ENCODE peak calls at places on chromosome 1, in five cellular contexts. One of them, this sample, is unnamed.

GRCh38 chr1:201016211-201016651 is 7.3 kb downstream of the KIF21B start:
- DNase-seq in stimulated activated CD8-positive, alpha-beta memory T cell treated with anti-CD3 and anti-CD28 coated beads, Interleukin-7, amount 100 ng/mL, for 1 hour: no peak
- DNase-seq in SHP77: peak
- DNase-seq in ACHN: no peak
- DNase-seq in M059J: peak
- DNase-seq in this sample: no peak

GRCh38 chr1:11272544-11272841 is 505 bp upstream of the UBIAD1 start:
- DNase-seq in stimulated activated CD8-positive, alpha-beta memory T cell treated with anti-CD3 and anti-CD28 coated beads, Interleukin-7, amount 100 ng/mL, for 1 hour: no peak
- DNase-seq in SHP77: no peak
- DNase-seq in ACHN: no peak
- DNase-seq in M059J: no peak
- DNase-seq in this sample: no peak

GRCh38 chr1:238409191-238409846 is 518.6 kb upstream of the ZP4 start:
- DNase-seq in stimulated activated CD8-positive, alpha-beta memory T cell treated with anti-CD3 and anti-CD28 coated beads, Interleukin-7, amount 100 ng/mL, for 1 hour: no peak
- DNase-seq in SHP77: no peak
- DNase-seq in ACHN: peak
- DNase-seq in M059J: peak
- DNase-seq in this sample: no peak

GRCh38 chr1:58819719-58820118 is 35.9 kb upstream of the JUN start:
- DNase-seq in stimulated activated CD8-positive, alpha-beta memory T cell treated with anti-CD3 and anti-CD28 coated beads, Interleukin-7, amount 100 ng/mL, for 1 hour: no peak
- DNase-seq in SHP77: no peak
- DNase-seq in ACHN: no peak
- DNase-seq in M059J: no peak
- DNase-seq in this sample: no peak

GRCh38 chr1:115428676-115429075 is 90.6 kb upstream of the NGF start:
- DNase-seq in stimulated activated CD8-positive, alpha-beta memory T cell treated with anti-CD3 and anti-CD28 coated beads, Interleukin-7, amount 100 ng/mL, for 1 hour: no peak
- DNase-seq in SHP77: no peak
- DNase-seq in ACHN: no peak
- DNase-seq in M059J: peak
- DNase-seq in this sample: no peak

GRCh38 chr1:245332513-245332912 is 177.7 kb downstream of the KIF26B start:
- DNase-seq in stimulated activated CD8-positive, alpha-beta memory T cell treated with anti-CD3 and anti-CD28 coated beads, Interleukin-7, amount 100 ng/mL, for 1 hour: no peak
- DNase-seq in SHP77: no peak
- DNase-seq in ACHN: no peak
- DNase-seq in M059J: peak
- DNase-seq in this sample: no peak

GRCh38 chr1:15870421-15870820 is 22.9 kb downstream of the SPEN start:
- DNase-seq in stimulated activated CD8-positive, alpha-beta memory T cell treated with anti-CD3 and anti-CD28 coated beads, Interleukin-7, amount 100 ng/mL, for 1 hour: no peak
- DNase-seq in SHP77: no peak
- DNase-seq in ACHN: no peak
- DNase-seq in M059J: no peak
- DNase-seq in this sample: no peak

GRCh38 chr1:43221256-43221778 is 48.5 kb upstream of the TMEM125 start:
- DNase-seq in stimulated activated CD8-positive, alpha-beta memory T cell treated with anti-CD3 and anti-CD28 coated beads, Interleukin-7, amount 100 ng/mL, for 1 hour: no peak
- DNase-seq in SHP77: no peak
- DNase-seq in ACHN: no peak
- DNase-seq in M059J: no peak
- DNase-seq in this sample: no peak

GRCh38 chr1:26542781-26543443 is 13.4 kb downstream of the RPS6KA1 start:
- DNase-seq in stimulated activated CD8-positive, alpha-beta memory T cell treated with anti-CD3 and anti-CD28 coated beads, Interleukin-7, amount 100 ng/mL, for 1 hour: no peak
- DNase-seq in SHP77: no peak
- DNase-seq in ACHN: no peak
- DNase-seq in M059J: no peak
- DNase-seq in this sample: no peak

GRCh38 chr1:151616505-151616849 is 4.6 kb downstream of the SNX27 start:
- DNase-seq in stimulated activated CD8-positive, alpha-beta memory T cell treated with anti-CD3 and anti-CD28 coated beads, Interleukin-7, amount 100 ng/mL, for 1 hour: no peak
- DNase-seq in SHP77: no peak
- DNase-seq in ACHN: peak
- DNase-seq in M059J: peak
- DNase-seq in this sample: no peak